ENCODE peak calls at places on chromosomes 16 and 17, in five cellular contexts. One of them, this sample, is unnamed.
A peak's percentile ranks its signal among the peaks of the same experiment; 100 is the strongest.

GRCh38 chr17:41680426-41681040 is 8.2 kb upstream of the EIF1 start:
- DNase-seq in adipocyte: no peak
- DNase-seq in effector memory CD4-positive, alpha-beta T cell: no peak
- DNase-seq in ovary: no peak
- DNase-seq in fibroblast of lung: no peak
- DNase-seq in this sample: no peak

GRCh38 chr16:626174-626765 is 4.5 kb upstream of the WFIKKN1 start:
- DNase-seq in adipocyte: no peak
- DNase-seq in effector memory CD4-positive, alpha-beta T cell: no peak
- DNase-seq in ovary: no peak
- DNase-seq in fibroblast of lung: no peak
- DNase-seq in this sample: no peak

GRCh38 chr16:73743665-73744496 is 552.7 kb upstream of the PSMD7 start:
- DNase-seq in adipocyte: no peak
- DNase-seq in effector memory CD4-positive, alpha-beta T cell: no peak
- DNase-seq in ovary: no peak
- DNase-seq in fibroblast of lung: peak; percentile 8
- DNase-seq in this sample: no peak

GRCh38 chr17:42894283-42895184 is 6.1 kb upstream of the G6PC1 start:
- DNase-seq in adipocyte: no peak
- DNase-seq in effector memory CD4-positive, alpha-beta T cell: no peak
- DNase-seq in ovary: no peak
- DNase-seq in fibroblast of lung: no peak
- DNase-seq in this sample: no peak

GRCh38 chr17:77948690-77949114 is 9.8 kb upstream of the TNRC6C start:
- DNase-seq in adipocyte: peak; percentile 75
- DNase-seq in effector memory CD4-positive, alpha-beta T cell: no peak
- DNase-seq in ovary: no peak
- DNase-seq in fibroblast of lung: peak; percentile 51
- DNase-seq in this sample: no peak

GRCh38 chr17:3027786-3028532 is 35.4 kb downstream of the OR1D5 start:
- DNase-seq in adipocyte: no peak
- DNase-seq in effector memory CD4-positive, alpha-beta T cell: no peak
- DNase-seq in ovary: no peak
- DNase-seq in fibroblast of lung: no peak
- DNase-seq in this sample: no peak

GRCh38 chr16:12881182-12881581 is 20.2 kb upstream of the SHISA9 start:
- DNase-seq in adipocyte: no peak
- DNase-seq in effector memory CD4-positive, alpha-beta T cell: no peak
- DNase-seq in ovary: no peak
- DNase-seq in fibroblast of lung: no peak
- DNase-seq in this sample: no peak

GRCh38 chr17:35254107-35254802 is 11.4 kb downstream of the SLFN5 start:
- DNase-seq in adipocyte: peak; percentile 98
- DNase-seq in effector memory CD4-positive, alpha-beta T cell: no peak
- DNase-seq in ovary: peak; percentile 75
- DNase-seq in fibroblast of lung: peak; percentile 99
- DNase-seq in this sample: no peak

GRCh38 chr17:67836205-67836987 is 11.1 kb downstream of the BPTF start:
- DNase-seq in adipocyte: peak; percentile 53
- DNase-seq in effector memory CD4-positive, alpha-beta T cell: no peak
- DNase-seq in ovary: no peak
- DNase-seq in fibroblast of lung: peak; percentile 29
- DNase-seq in this sample: no peak

GRCh38 chr17:12998461-12998860 is 19.4 kb downstream of the ELAC2 start:
- DNase-seq in adipocyte: no peak
- DNase-seq in effector memory CD4-positive, alpha-beta T cell: no peak
- DNase-seq in ovary: no peak
- DNase-seq in fibroblast of lung: no peak
- DNase-seq in this sample: no peak

GRCh38 chr16:49513040-49513439 is 139.4 kb downstream of the C16orf78 start:
- DNase-seq in adipocyte: no peak
- DNase-seq in effector memory CD4-positive, alpha-beta T cell: no peak
- DNase-seq in ovary: no peak
- DNase-seq in fibroblast of lung: no peak
- DNase-seq in this sample: no peak

GRCh38 chr16:29662729-29663019 is 373 bp upstream of the SPN start:
- DNase-seq in adipocyte: no peak
- DNase-seq in effector memory CD4-positive, alpha-beta T cell: peak; percentile 46
- DNase-seq in ovary: no peak
- DNase-seq in fibroblast of lung: no peak
- DNase-seq in this sample: no peak

GRCh38 chr16:29663829-29664132 is 734 bp downstream of the SPN start:
- DNase-seq in adipocyte: no peak
- DNase-seq in effector memory CD4-positive, alpha-beta T cell: no peak
- DNase-seq in ovary: no peak
- DNase-seq in fibroblast of lung: no peak
- DNase-seq in this sample: no peak

GRCh38 chr16:29662000-29662728 is 883 bp upstream of the SPN start:
- DNase-seq in adipocyte: no peak
- DNase-seq in effector memory CD4-positive, alpha-beta T cell: no peak
- DNase-seq in ovary: no peak
- DNase-seq in fibroblast of lung: no peak
- DNase-seq in this sample: no peak

GRCh38 chr16:29664133-29664912 is 1.3 kb downstream of the SPN start:
- DNase-seq in adipocyte: no peak
- DNase-seq in effector memory CD4-positive, alpha-beta T cell: peak; percentile 24
- DNase-seq in ovary: no peak
- DNase-seq in fibroblast of lung: no peak
- DNase-seq in this sample: no peak

GRCh38 chr16:29663020-29663828 is at the start of gene SPN:
- DNase-seq in adipocyte: no peak
- DNase-seq in effector memory CD4-positive, alpha-beta T cell: peak; percentile 24
- DNase-seq in ovary: no peak
- DNase-seq in fibroblast of lung: no peak
- DNase-seq in this sample: no peak
- H3K4me1 ChIP-seq in adipocyte: no peaks in the 10 kb centered on the region
- H3K4me1 ChIP-seq in effector memory CD4-positive, alpha-beta T cell: peaks cover 40% of the 10 kb centered on the region
- H3K4me1 ChIP-seq in ovary: peaks cover 5% of the 10 kb centered on the region
- H3K4me1 ChIP-seq in fibroblast of lung: no peaks in the 10 kb centered on the region
- H3K4me1 ChIP-seq in this sample: no peaks in the 10 kb centered on the region

GRCh38 chr16:68286153-68287074 is 22.1 kb downstream of the SLC7A6 start:
- DNase-seq in adipocyte: no peak
- DNase-seq in effector memory CD4-positive, alpha-beta T cell: no peak
- DNase-seq in ovary: no peak
- DNase-seq in fibroblast of lung: no peak
- DNase-seq in this sample: no peak
- H3K4me1 ChIP-seq in adipocyte: peaks cover 94% of the 10 kb centered on the region
- H3K4me1 ChIP-seq in effector memory CD4-positive, alpha-beta T cell: peaks cover 98% of the 10 kb centered on the region
- H3K4me1 ChIP-seq in ovary: no peaks in the 10 kb centered on the region
- H3K4me1 ChIP-seq in fibroblast of lung: peaks cover 10% of the 10 kb centered on the region
- H3K4me1 ChIP-seq in this sample: no peaks in the 10 kb centered on the region

GRCh38 chr16:57615813-57616212 is 12.6 kb upstream of the ADGRG1 start:
- DNase-seq in adipocyte: no peak
- DNase-seq in effector memory CD4-positive, alpha-beta T cell: no peak
- DNase-seq in ovary: no peak
- DNase-seq in fibroblast of lung: no peak
- DNase-seq in this sample: no peak

GRCh38 chr16:57618306-57619132 is 9.9 kb upstream of the ADGRG1 start:
- DNase-seq in adipocyte: peak; percentile 17
- DNase-seq in effector memory CD4-positive, alpha-beta T cell: no peak
- DNase-seq in ovary: peak; percentile 7
- DNase-seq in fibroblast of lung: no peak
- DNase-seq in this sample: peak; percentile 40

GRCh38 chr16:57617604-57618111 is 10.8 kb upstream of the ADGRG1 start:
- DNase-seq in adipocyte: no peak
- DNase-seq in effector memory CD4-positive, alpha-beta T cell: no peak
- DNase-seq in ovary: peak; percentile 5
- DNase-seq in fibroblast of lung: no peak
- DNase-seq in this sample: no peak

GRCh38 chr16:57616241-57616640 is 12.2 kb upstream of the ADGRG1 start:
- DNase-seq in adipocyte: no peak
- DNase-seq in effector memory CD4-positive, alpha-beta T cell: no peak
- DNase-seq in ovary: no peak
- DNase-seq in fibroblast of lung: no peak
- DNase-seq in this sample: peak; percentile 15

DNA sequence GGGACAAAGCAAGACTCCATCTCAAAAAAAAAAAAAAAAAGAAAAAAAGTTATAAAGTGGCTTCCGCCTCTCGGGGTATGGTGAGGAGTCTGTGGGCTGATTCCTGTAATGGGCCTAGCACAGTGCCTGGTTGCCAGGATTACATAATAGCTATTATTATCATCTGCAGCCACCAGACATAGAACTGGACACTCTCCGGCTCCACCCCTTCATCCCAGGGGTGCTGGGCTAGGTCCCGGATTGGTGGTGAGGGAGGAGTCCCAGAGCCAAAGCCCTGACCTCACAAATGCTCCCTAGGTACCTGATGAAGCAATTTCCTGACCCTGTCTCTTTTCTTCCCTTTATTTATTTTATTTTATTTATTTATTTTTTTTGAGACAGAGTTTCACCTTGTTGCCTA is 11.6 kb upstream of the ADGRG1 start:
- DNase-seq in adipocyte: no peak
- DNase-seq in effector memory CD4-positive, alpha-beta T cell: no peak
- DNase-seq in ovary: peak; percentile 2
- DNase-seq in fibroblast of lung: no peak
- DNase-seq in this sample: no peak
- H3K4me1 ChIP-seq in adipocyte: no peaks in the 10 kb centered on the region
- H3K4me1 ChIP-seq in effector memory CD4-positive, alpha-beta T cell: no peaks in the 10 kb centered on the region
- H3K4me1 ChIP-seq in ovary: no peaks in the 10 kb centered on the region
- H3K4me1 ChIP-seq in fibroblast of lung: no peaks in the 10 kb centered on the region
- H3K4me1 ChIP-seq in this sample: peaks cover 17% of the 10 kb centered on the region

GRCh38 chr16:88469615-88470395 is 16.7 kb downstream of the ZFPM1 start:
- DNase-seq in adipocyte: no peak
- DNase-seq in effector memory CD4-positive, alpha-beta T cell: peak; percentile 51
- DNase-seq in ovary: no peak
- DNase-seq in fibroblast of lung: no peak
- DNase-seq in this sample: no peak
- H3K4me1 ChIP-seq in adipocyte: peaks cover 12% of the 10 kb centered on the region
- H3K4me1 ChIP-seq in effector memory CD4-positive, alpha-beta T cell: peaks cover 62% of the 10 kb centered on the region
- H3K4me1 ChIP-seq in ovary: peaks cover 2% of the 10 kb centered on the region
- H3K4me1 ChIP-seq in fibroblast of lung: no peaks in the 10 kb centered on the region
- H3K4me1 ChIP-seq in this sample: peaks cover 15% of the 10 kb centered on the region

GRCh38 chr17:4326608-4327007 is 39.9 kb downstream of the UBE2G1 start:
- DNase-seq in adipocyte: no peak
- DNase-seq in effector memory CD4-positive, alpha-beta T cell: no peak
- DNase-seq in ovary: no peak
- DNase-seq in fibroblast of lung: no peak
- DNase-seq in this sample: no peak
- H3K4me1 ChIP-seq in adipocyte: peaks cover 24% of the 10 kb centered on the region
- H3K4me1 ChIP-seq in effector memory CD4-positive, alpha-beta T cell: no peaks in the 10 kb centered on the region
- H3K4me1 ChIP-seq in ovary: no peaks in the 10 kb centered on the region
- H3K4me1 ChIP-seq in fibroblast of lung: peaks cover 15% of the 10 kb centered on the region
- H3K4me1 ChIP-seq in this sample: no peaks in the 10 kb centered on the region

DNA sequence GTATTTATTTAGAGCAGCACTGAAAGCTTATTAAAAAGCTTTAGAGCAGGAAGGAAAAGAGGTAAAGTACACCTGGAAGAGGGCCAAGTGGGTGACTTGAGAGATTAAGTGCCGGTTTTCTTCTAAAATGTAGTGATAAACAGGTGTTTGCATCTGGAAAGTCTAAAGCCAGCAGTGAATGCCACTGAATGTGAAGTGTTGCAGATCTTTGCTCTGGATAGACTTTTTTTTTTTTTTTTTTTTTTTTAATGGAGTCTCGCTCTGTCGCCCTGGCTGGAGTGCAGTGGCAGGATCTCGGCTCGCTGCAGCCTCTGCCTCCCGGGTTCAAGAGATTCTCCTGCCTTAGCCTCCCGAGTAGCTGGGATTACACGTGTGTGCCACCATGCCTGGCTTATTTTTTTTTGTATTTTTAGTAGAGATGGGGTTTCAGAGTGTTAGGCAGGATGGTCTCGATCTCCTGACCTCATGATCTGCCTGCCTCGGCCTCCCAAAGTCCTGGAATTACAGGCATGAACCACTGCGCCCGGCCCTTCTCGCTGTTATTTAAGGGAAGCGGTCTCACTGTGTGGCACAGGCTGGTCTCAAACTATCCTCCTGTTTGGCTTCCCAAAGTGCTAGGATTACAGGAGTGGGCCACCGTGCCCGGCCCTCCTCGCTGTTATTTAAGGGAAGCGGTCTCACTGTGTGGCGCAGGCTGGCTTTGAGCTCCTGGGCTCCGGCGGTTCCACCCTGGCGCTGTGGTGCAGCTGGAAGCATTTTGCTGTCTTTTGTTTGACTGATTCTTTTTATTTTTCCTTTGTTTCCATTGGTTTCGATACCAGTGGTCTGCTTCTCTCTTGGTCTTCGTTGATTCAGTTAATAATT is 40.5 kb downstream of the FOXK2 start:
- DNase-seq in adipocyte: no peak
- DNase-seq in effector memory CD4-positive, alpha-beta T cell: no peak
- DNase-seq in ovary: no peak
- DNase-seq in fibroblast of lung: no peak
- DNase-seq in this sample: no peak
- H3K4me1 ChIP-seq in adipocyte: peaks cover 11% of the 10 kb centered on the region
- H3K4me1 ChIP-seq in effector memory CD4-positive, alpha-beta T cell: peaks cover 3% of the 10 kb centered on the region
- H3K4me1 ChIP-seq in ovary: peaks cover 8% of the 10 kb centered on the region
- H3K4me1 ChIP-seq in fibroblast of lung: no peaks in the 10 kb centered on the region
- H3K4me1 ChIP-seq in this sample: no peaks in the 10 kb centered on the region

This sample was measured in pancreas.